ENCODE peak calls at places on chromosome 17, in seven cellular contexts. X, K, U, O, D, S and N are unnamed samples.

GRCh38 chr17:77182205-77182604 is 41.4 kb downstream of the SEC14L1 start:
- DNase-seq in X (no peak), U (no peak), O (no peak), D (no peak), K (peak), S (no peak), N (no peak)

GRCh38 chr17:2580641-2581040 is 12.8 kb upstream of the PAFAH1B1 start:
- DNase-seq in K (no peak), U (no peak), D (no peak), X (no peak), S (no peak), O (no peak), N (no peak)

GRCh38 chr17:2192367-2193028 is 111.1 kb downstream of the SMG6 start:
- DNase-seq in K (peak), U (peak), X (peak), S (peak), O (peak), D (no peak), N (peak)

GRCh38 chr17:10033449-10033848 is 128.4 kb upstream of the RCVRN start:
- DNase-seq in S (no peak), O (no peak), K (peak), X (no peak), D (no peak), U (no peak), N (no peak)

GRCh38 chr17:72967963-72968585 is 124.4 kb downstream of the SLC39A11 start:
- DNase-seq in S (no peak), X (no peak), U (no peak), K (no peak), D (no peak), O (no peak), N (no peak)

GRCh38 chr17:72599891-72600290 is 479.1 kb downstream of the SOX9 start:
- DNase-seq in U (no peak), D (no peak), S (no peak), X (no peak), K (no peak), O (no peak), N (no peak)

GRCh38 chr17:32523017-32523680 is 36.4 kb downstream of the CDK5R1 start:
- DNase-seq in O (no peak), D (no peak), S (no peak), K (peak), X (no peak), U (no peak), N (no peak)

GRCh38 chr17:60525624-60526514 is at the start of gene APPBP2:
- DNase-seq in O (peak), U (peak), X (peak), S (peak), K (peak), D (peak), N (peak)

GRCh38 chr17:65268832-65269231 is 131.7 kb downstream of the RGS9 start:
- DNase-seq in O (no peak), X (no peak), D (no peak), S (peak), U (no peak), K (no peak), N (no peak)

GRCh38 chr17:74446551-74447500 is 14.9 kb downstream of the GPRC5C start:
- DNase-seq in O (no peak), S (peak), K (no peak), X (no peak), D (peak), U (peak), N (no peak)

GRCh38 chr17:59355030-59355694 is 23.7 kb downstream of the YPEL2 start:
- DNase-seq in X (no peak), K (no peak), S (no peak), O (no peak), U (no peak), D (peak), N (no peak)

GRCh38 chr17:15457723-15458094 is 9.7 kb downstream of the CDRT4 start:
- DNase-seq in K (no peak), U (no peak), D (no peak), S (no peak), X (no peak), O (no peak), N (no peak)

GRCh38 chr17:39627717-39628516 is 1.2 kb downstream of the PPP1R1B start:
- DNase-seq in U (no peak), X (no peak), K (no peak), D (no peak), S (no peak), O (no peak), N (no peak)
- H3K4me3 ChIP-seq in U (peak), X (no peak), K (no peak), D (peak), S (no peak), O (no peak), N (no peak)

GRCh38 chr17:7179317-7180254 is at the start of gene ASGR1:
- DNase-seq in K (no peak), X (no peak), D (no peak), U (peak), O (no peak), S (no peak), N (no peak)
- H3K4me3 ChIP-seq in K (no peak), X (peak), D (peak), U (peak), O (peak), S (no peak), N (no peak)

GRCh38 chr17:39192901-39193300 is 4.6 kb downstream of the CACNB1 start:
- DNase-seq in S (no peak), K (no peak), D (no peak), O (no peak), U (no peak), X (no peak), N (no peak)
- H3K4me3 ChIP-seq in S (no peak), K (no peak), D (peak), O (no peak), U (no peak), X (no peak), N (no peak)

DNA sequence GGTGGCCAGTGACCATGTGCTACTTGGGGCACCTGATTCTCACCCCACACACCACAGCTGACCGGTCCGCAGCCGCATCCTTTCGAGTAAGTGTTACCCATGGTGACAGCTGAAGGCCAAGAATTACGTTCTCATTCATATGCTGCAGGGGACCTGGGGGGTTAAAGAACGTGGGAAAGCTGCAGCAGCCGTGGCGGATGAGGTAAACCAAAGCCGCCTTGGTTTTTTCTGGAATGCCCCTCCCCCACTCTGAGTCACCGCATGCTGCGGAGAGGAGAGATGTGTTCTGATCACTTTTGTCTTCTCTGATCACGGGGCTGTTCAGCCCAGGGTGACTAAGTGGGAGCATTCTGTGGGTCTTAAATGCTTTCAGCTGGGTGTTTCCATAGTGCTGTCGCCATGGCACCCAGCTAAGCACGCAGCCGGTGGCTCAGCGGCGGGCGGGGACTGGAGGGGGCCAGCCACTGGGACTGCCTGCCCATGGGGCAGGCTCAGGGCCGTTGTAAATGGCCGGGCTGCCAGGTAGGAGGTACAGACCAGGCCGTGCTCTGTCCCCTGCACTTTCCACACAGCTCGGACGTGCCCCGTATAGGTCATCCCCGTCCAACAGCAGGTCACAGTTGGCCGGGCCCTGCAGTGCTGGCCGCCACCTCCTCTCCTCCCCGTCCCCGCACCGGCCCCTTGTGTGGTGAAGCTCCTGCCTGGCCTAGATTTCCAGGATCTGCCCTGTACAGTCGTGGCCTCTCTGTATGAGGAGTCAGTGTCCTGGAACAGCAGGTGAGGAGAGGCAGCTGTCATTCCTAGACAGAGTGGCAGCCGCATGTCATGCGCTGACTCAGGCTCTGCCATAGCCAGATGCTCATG is 60.0 kb downstream of the BAIAP2 start:
- DNase-seq in X (peak), S (peak), D (no peak), U (peak), O (peak), K (peak), N (peak)
- H3K4me3 ChIP-seq in X (peak), S (peak), D (peak), U (no peak), O (no peak), K (no peak), N (no peak)